ENCODE peak calls at places on chromosomes 1 and 21, in five cellular contexts. One of them, this sample, is unnamed.

GRCh38 chr1:204941415-204942338 is 71.0 kb downstream of the NFASC start:
- DNase-seq in WTC11: peak; percentile 86
- DNase-seq in Calu3: peak; percentile 75
- DNase-seq in heart left ventricle: peak; percentile 60
- DNase-seq in AG10803: peak; percentile 64
- DNase-seq in this sample: peak; percentile 85

GRCh38 chr1:238562376-238562775 is 671.7 kb upstream of the ZP4 start:
- DNase-seq in WTC11: no peak
- DNase-seq in Calu3: no peak
- DNase-seq in heart left ventricle: no peak
- DNase-seq in AG10803: peak; percentile 57
- DNase-seq in this sample: no peak

GRCh38 chr1:101137144-101138126 is 99.4 kb upstream of the S1PR1 start:
- DNase-seq in WTC11: no peak
- DNase-seq in Calu3: no peak
- DNase-seq in heart left ventricle: no peak
- DNase-seq in AG10803: peak; percentile 89
- DNase-seq in this sample: no peak

GRCh38 chr1:19926296-19927129 is 3.1 kb upstream of the PLA2G2E start:
- DNase-seq in WTC11: no peak
- DNase-seq in Calu3: peak; percentile 64
- DNase-seq in heart left ventricle: no peak
- DNase-seq in AG10803: no peak
- DNase-seq in this sample: no peak

GRCh38 chr1:8870605-8871538 is 7.6 kb downstream of the ENO1 start:
- DNase-seq in WTC11: no peak
- DNase-seq in Calu3: no peak
- DNase-seq in heart left ventricle: no peak
- DNase-seq in AG10803: no peak
- DNase-seq in this sample: no peak

GRCh38 chr1:193656841-193657240 is 470.4 kb upstream of the B3GALT2 start:
- DNase-seq in WTC11: no peak
- DNase-seq in Calu3: no peak
- DNase-seq in heart left ventricle: no peak
- DNase-seq in AG10803: no peak
- DNase-seq in this sample: no peak

GRCh38 chr1:89633745-89634625 is 1.1 kb downstream of the LRRC8C start:
- DNase-seq in WTC11: peak; percentile 28
- DNase-seq in Calu3: peak; percentile 24
- DNase-seq in heart left ventricle: peak; percentile 25
- DNase-seq in AG10803: peak; percentile 31
- DNase-seq in this sample: peak; percentile 8

GRCh38 chr1:150895618-150896017 is 8.7 kb downstream of the CTXND2 start:
- DNase-seq in WTC11: no peak
- DNase-seq in Calu3: no peak
- DNase-seq in heart left ventricle: no peak
- DNase-seq in AG10803: peak; percentile 29
- DNase-seq in this sample: no peak

GRCh38 chr1:152001631-152002584 is 8.2 kb upstream of the S100A10 start:
- DNase-seq in WTC11: peak; percentile 89
- DNase-seq in Calu3: peak; percentile 91
- DNase-seq in heart left ventricle: peak; percentile 81
- DNase-seq in AG10803: peak; percentile 99
- DNase-seq in this sample: peak; percentile 89

GRCh38 chr1:41502912-41503311 is 18.4 kb upstream of the EDN2 start:
- DNase-seq in WTC11: no peak
- DNase-seq in Calu3: no peak
- DNase-seq in heart left ventricle: no peak
- DNase-seq in AG10803: no peak
- DNase-seq in this sample: no peak

GRCh38 chr1:160031368-160032164 is at the start of gene PIGM:
- DNase-seq in WTC11: peak; percentile 99
- DNase-seq in Calu3: peak; percentile 98
- DNase-seq in heart left ventricle: peak; percentile 93
- DNase-seq in AG10803: peak; percentile 80
- DNase-seq in this sample: peak; percentile 86

GRCh38 chr1:175511496-175511895 is 231.9 kb downstream of the TNR start:
- DNase-seq in WTC11: no peak
- DNase-seq in Calu3: no peak
- DNase-seq in heart left ventricle: no peak
- DNase-seq in AG10803: no peak
- DNase-seq in this sample: no peak

GRCh38 chr21:38258803-38259485 is 2.2 kb downstream of the KCNJ15 start:
- DNase-seq in WTC11: no peak
- DNase-seq in Calu3: no peak
- DNase-seq in heart left ventricle: no peak
- DNase-seq in AG10803: peak; percentile 64
- DNase-seq in this sample: no peak

GRCh38 chr1:79353224-79353623 is 346.7 kb upstream of the ADGRL4 start:
- DNase-seq in WTC11: no peak
- DNase-seq in Calu3: peak; percentile 58
- DNase-seq in heart left ventricle: peak; percentile 20
- DNase-seq in AG10803: peak; percentile 56
- DNase-seq in this sample: peak; percentile 53

GRCh38 chr1:64471724-64472276 is 1.9 kb downstream of the CACHD1 start:
- DNase-seq in WTC11: no peak
- DNase-seq in Calu3: no peak
- DNase-seq in heart left ventricle: no peak
- DNase-seq in AG10803: peak; percentile 36
- DNase-seq in this sample: no peak

GRCh38 chr1:192108143-192108542 is 50.1 kb upstream of the RGS18 start:
- DNase-seq in WTC11: no peak
- DNase-seq in Calu3: no peak
- DNase-seq in heart left ventricle: no peak
- DNase-seq in AG10803: no peak
- DNase-seq in this sample: no peak
- TF ChIP-seq CTCF in WTC11: no peak
- TF ChIP-seq CTCF in Calu3: no peak
- TF ChIP-seq CTCF in heart left ventricle: no peak
- TF ChIP-seq CTCF in AG10803: no peak
- TF ChIP-seq CTCF in this sample: no peak

GRCh38 chr1:34889705-34890104 is 30.2 kb upstream of the SMIM12 start:
- DNase-seq in WTC11: no peak
- DNase-seq in Calu3: no peak
- DNase-seq in heart left ventricle: no peak
- DNase-seq in AG10803: no peak
- DNase-seq in this sample: no peak

GRCh38 chr1:34885405-34886247 is 26.1 kb upstream of the SMIM12 start:
- DNase-seq in WTC11: peak; percentile 88
- DNase-seq in Calu3: peak; percentile 80
- DNase-seq in heart left ventricle: peak; percentile 55
- DNase-seq in AG10803: peak; percentile 6
- DNase-seq in this sample: peak; percentile 56

GRCh38 chr1:34887593-34887992 is 28.0 kb upstream of the SMIM12 start:
- DNase-seq in WTC11: no peak
- DNase-seq in Calu3: no peak
- DNase-seq in heart left ventricle: no peak
- DNase-seq in AG10803: no peak
- DNase-seq in this sample: no peak

GRCh38 chr1:34884536-34884935 is 25.0 kb upstream of the SMIM12 start:
- DNase-seq in WTC11: no peak
- DNase-seq in Calu3: no peak
- DNase-seq in heart left ventricle: no peak
- DNase-seq in AG10803: no peak
- DNase-seq in this sample: no peak

DNA sequence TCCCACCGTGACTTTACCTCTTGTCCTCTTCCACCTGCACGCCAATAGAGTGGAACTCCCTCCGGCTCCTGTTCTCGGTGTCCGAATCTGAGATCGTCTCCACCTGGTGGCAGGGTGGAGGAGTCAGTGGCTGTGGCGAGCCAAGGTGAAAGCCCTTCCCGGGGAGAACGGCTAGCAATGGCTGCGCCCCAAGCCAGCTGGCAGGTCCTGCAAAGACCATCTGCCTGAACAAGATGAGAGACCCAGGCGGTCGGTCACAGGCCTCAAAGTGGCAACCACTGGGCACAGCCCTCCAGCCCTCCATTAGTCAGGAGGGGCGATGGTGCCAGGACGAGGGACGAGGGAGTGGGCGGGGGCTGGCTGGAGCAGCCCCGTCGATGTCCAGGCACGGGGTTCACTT is 25.4 kb upstream of the SMIM12 start:
- DNase-seq in WTC11: peak; percentile 75
- DNase-seq in Calu3: peak; percentile 65
- DNase-seq in heart left ventricle: no peak
- DNase-seq in AG10803: no peak
- DNase-seq in this sample: no peak
- TF ChIP-seq CTCF in WTC11: no peak
- TF ChIP-seq CTCF in Calu3: peak; percentile 44
- TF ChIP-seq CTCF in heart left ventricle: no peak
- TF ChIP-seq CTCF in AG10803: no peak
- TF ChIP-seq CTCF in this sample: peak; percentile 20

DNA sequence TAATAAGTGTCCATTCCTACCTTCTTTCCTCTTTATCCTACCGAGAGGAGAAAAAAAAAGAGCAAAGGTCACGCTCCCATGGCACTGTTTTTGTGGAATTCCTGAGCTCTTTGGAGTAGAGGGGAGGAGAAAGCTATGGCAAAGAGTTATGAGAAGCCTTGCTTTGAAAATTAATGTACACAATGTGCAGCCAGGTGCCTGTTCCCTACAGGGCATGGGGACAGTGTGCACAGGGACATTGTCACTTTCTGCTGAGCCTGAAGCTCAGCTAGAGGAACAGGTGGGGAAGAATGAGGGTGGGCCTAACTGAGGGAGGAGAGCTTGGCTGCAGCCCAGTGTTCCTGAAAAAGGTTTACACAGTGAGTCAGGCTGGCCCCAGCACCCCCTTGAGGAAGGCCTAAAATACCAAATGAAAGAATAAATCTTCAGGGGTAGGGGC is 66.1 kb downstream of the PLXNA2 start:
- DNase-seq in WTC11: no peak
- DNase-seq in Calu3: peak; percentile 51
- DNase-seq in heart left ventricle: no peak
- DNase-seq in AG10803: no peak
- DNase-seq in this sample: no peak
- TF ChIP-seq CTCF in WTC11: no peak
- TF ChIP-seq CTCF in Calu3: no peak
- TF ChIP-seq CTCF in heart left ventricle: no peak
- TF ChIP-seq CTCF in AG10803: no peak
- TF ChIP-seq CTCF in this sample: no peak

GRCh38 chr1:182962554-182963115 is 9.7 kb upstream of the SHCBP1L start:
- DNase-seq in WTC11: peak; percentile 69
- DNase-seq in Calu3: peak; percentile 80
- DNase-seq in heart left ventricle: peak; percentile 84
- DNase-seq in AG10803: peak; percentile 93
- DNase-seq in this sample: peak; percentile 51
- TF ChIP-seq CTCF in WTC11: peak; percentile 64
- TF ChIP-seq CTCF in Calu3: peak; percentile 89
- TF ChIP-seq CTCF in heart left ventricle: peak; percentile 97
- TF ChIP-seq CTCF in AG10803: peak; percentile 98
- TF ChIP-seq CTCF in this sample: peak; percentile 74

GRCh38 chr1:16302709-16303627 is 49.3 kb downstream of the FBXO42 start:
- DNase-seq in WTC11: no peak
- DNase-seq in Calu3: no peak
- DNase-seq in heart left ventricle: no peak
- DNase-seq in AG10803: no peak
- DNase-seq in this sample: no peak
- TF ChIP-seq CTCF in WTC11: no peak
- TF ChIP-seq CTCF in Calu3: no peak
- TF ChIP-seq CTCF in heart left ventricle: no peak
- TF ChIP-seq CTCF in AG10803: no peak
- TF ChIP-seq CTCF in this sample: no peak

GRCh38 chr1:225811622-225812487 is 1.9 kb downstream of the EPHX1 start:
- DNase-seq in WTC11: peak; percentile 60
- DNase-seq in Calu3: no peak
- DNase-seq in heart left ventricle: no peak
- DNase-seq in AG10803: peak; percentile 25
- DNase-seq in this sample: peak; percentile 53
- TF ChIP-seq CTCF in WTC11: no peak
- TF ChIP-seq CTCF in Calu3: no peak
- TF ChIP-seq CTCF in heart left ventricle: peak; percentile 60
- TF ChIP-seq CTCF in AG10803: peak; percentile 60
- TF ChIP-seq CTCF in this sample: no peak

DNA sequence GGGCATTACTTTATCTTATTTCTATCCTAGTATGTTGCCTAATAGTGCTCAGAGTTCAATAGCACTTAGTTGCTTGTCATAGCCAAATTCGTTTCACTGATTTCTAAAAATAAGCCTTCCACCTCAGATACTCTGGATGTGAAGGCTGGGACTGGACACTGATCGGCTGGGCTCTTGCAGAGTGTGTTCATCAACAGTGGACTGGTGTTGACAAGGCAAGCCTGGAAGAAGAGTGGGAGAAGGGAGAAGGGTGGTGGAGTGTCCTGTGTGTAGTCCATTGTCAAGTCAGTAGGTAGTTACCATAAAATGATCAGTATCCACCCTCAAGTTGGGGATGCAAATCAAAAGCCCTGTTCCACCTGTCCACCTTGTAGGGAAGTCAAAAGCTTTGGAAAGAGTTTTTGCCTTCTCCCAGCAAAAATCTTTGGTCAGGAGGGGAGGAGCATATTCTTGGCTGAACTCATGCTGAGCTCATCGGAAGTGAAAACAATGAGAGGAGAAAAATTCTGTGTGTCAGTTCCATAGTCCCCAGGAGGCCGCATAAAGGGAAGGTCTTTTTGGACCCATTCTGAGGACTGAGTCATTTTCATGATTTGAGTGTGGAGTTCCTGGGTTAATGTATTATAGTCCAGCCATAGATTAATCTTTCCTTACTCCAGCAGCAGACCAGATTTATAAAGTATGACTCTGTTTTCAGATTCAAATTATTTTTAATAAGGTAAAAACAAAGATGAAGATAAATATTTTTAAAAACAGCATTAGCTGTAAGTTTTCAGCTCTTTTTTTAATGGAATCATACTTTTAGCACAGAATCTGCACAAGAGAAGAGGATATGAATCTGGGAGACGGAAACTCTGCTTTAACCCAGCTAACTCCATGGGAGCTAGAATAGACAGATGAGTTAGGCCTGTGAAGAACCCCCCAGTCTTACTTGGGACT is 99.4 kb upstream of the BMP8A start:
- DNase-seq in WTC11: no peak
- DNase-seq in Calu3: peak; percentile 57
- DNase-seq in heart left ventricle: peak; percentile 55
- DNase-seq in AG10803: peak; percentile 81
- DNase-seq in this sample: no peak
- TF ChIP-seq CTCF in WTC11: no peak
- TF ChIP-seq CTCF in Calu3: no peak
- TF ChIP-seq CTCF in heart left ventricle: no peak
- TF ChIP-seq CTCF in AG10803: no peak
- TF ChIP-seq CTCF in this sample: no peak

This sample was measured in endothelial cell.